ENCODE peak calls at places on chromosomes 7 and 10, in ten cellular contexts. L is NCI-H2029 treated with DMSO at 0.1 percent for 48 hours, C is colonic mucosa, T is globus pallidus, U is skeletal muscle cell, O is renal cortical epithelial cell, V is HepG2, Z is adrenal gland, K is Calu3, Y is AG04449. Q is an unnamed sample.

GRCh38 chr7:129144834-129145668 is 544 bp downstream of the TSPAN33 start:
- DNase-seq in U (no peak), Z (no peak), Y (no peak), C (no peak), K (peak; percentile 21), T (no peak), V (no peak), O (no peak), L (no peak), Q (no peak)

GRCh38 chr10:59435707-59436106 is 73.4 kb upstream of the FAM13C start:
- DNase-seq in Z (no peak), L (no peak), C (no peak), O (no peak), K (no peak), Y (no peak), U (no peak), T (no peak), V (no peak), Q (no peak)

GRCh38 chr7:141550694-141551079 is 523 bp upstream of the AGK start:
- DNase-seq in V (no peak), T (peak; percentile 21), Y (no peak), O (no peak), L (no peak), C (peak; percentile 19), Z (no peak), U (no peak), K (no peak), Q (no peak)

GRCh38 chr10:43846187-43846680 is 197.6 kb upstream of the ZNF32 start:
- DNase-seq in T (no peak), Y (no peak), U (no peak), C (no peak), V (no peak), O (no peak), L (no peak), K (no peak), Z (peak; percentile 43), Q (no peak)

GRCh38 chr10:101001225-101002035 is 1.8 kb downstream of the LZTS2 start:
- DNase-seq in U (peak; percentile 80), K (no peak), T (peak; percentile 91), C (peak; percentile 79), Z (peak; percentile 97), Y (peak; percentile 70), L (no peak), V (no peak), O (peak; percentile 81), Q (no peak)

GRCh38 chr7:13414661-13415105 is 574.8 kb downstream of the ETV1 start:
- DNase-seq in C (no peak), O (peak; percentile 59), Y (no peak), Z (no peak), K (peak; percentile 19), U (no peak), L (no peak), V (no peak), T (no peak), Q (no peak)

GRCh38 chr7:2012981-2013380 is 219.8 kb downstream of the MAD1L1 start:
- DNase-seq in O (no peak), T (peak; percentile 51), Z (no peak), L (peak; percentile 12), K (no peak), C (no peak), Y (no peak), U (no peak), V (no peak), Q (no peak)

GRCh38 chr7:105787071-105787470 is 89.3 kb downstream of the ATXN7L1 start:
- DNase-seq in K (no peak), V (no peak), Z (no peak), C (peak; percentile 49), L (peak; percentile 2), U (no peak), T (no peak), Y (no peak), O (no peak), Q (peak; percentile 66)

GRCh38 chr7:158827411-158828342 is 1.6 kb downstream of the ESYT2 start:
- DNase-seq in U (no peak), K (no peak), T (no peak), V (no peak), Y (no peak), C (no peak), Z (no peak), O (no peak), L (no peak), Q (no peak)

GRCh38 chr10:70234668-70235447 is 1.6 kb upstream of the PPA1 start:
- DNase-seq in C (no peak), K (no peak), Z (peak; percentile 75), T (no peak), O (peak; percentile 53), L (no peak), Y (peak; percentile 79), V (no peak), U (peak; percentile 75), Q (no peak)

GRCh38 chr7:123748171-123748733 is 551 bp downstream of the WASL start:
- DNase-seq in U (no peak), V (no peak), L (no peak), T (peak; percentile 29), Z (peak; percentile 45), Y (no peak), C (peak; percentile 53), K (peak; percentile 49), O (no peak), Q (peak; percentile 43)